ENCODE peak calls at places on chromosomes 3 and 15, in four cellular contexts. D, J, H and L are unnamed samples.
A peak's percentile ranks its signal among the peaks of the same experiment; 100 is the strongest.

GRCh38 chr3:37417297-37418082 is 243.1 kb upstream of the LRRFIP2 start:
- DNase-seq in D (no peak), J (no peak), H (no peak), L (no peak)

GRCh38 chr15:90219421-90220141 is 14.2 kb downstream of the CIB1 start:
- DNase-seq in D (peak; percentile 64), J (no peak), H (peak; percentile 60), L (no peak)

GRCh38 chr3:194137314-194138097 is 1.6 kb downstream of the HES1 start:
- DNase-seq in D (peak; percentile 74), J (no peak), H (peak; percentile 71), L (no peak)

GRCh38 chr3:78737988-78738387 is 1029.8 kb downstream of the ROBO1 start:
- DNase-seq in D (peak; percentile 97), J (no peak), H (no peak), L (no peak)

GRCh38 chr3:52070724-52071621 is 14.6 kb upstream of the DUSP7 start:
- DNase-seq in D (no peak), J (no peak), H (no peak), L (no peak)

GRCh38 chr15:71043373-71043772 is 71.9 kb upstream of the THSD4 start:
- DNase-seq in D (no peak), J (no peak), H (no peak), L (no peak)

GRCh38 chr3:29696311-29696710 is 415.4 kb downstream of the RBMS3 start:
- DNase-seq in D (no peak), J (no peak), H (no peak), L (no peak)

GRCh38 chr15:50181983-50182232 is at the start of gene SLC27A2:
- DNase-seq in D (no peak), J (no peak), H (peak; percentile 80), L (no peak)

GRCh38 chr3:27165348-27165747 is 203.8 kb downstream of the NEK10 start:
- DNase-seq in D (no peak), J (peak; percentile 11), H (peak; percentile 9), L (peak; percentile 96)

GRCh38 chr15:63019539-63020109 is 22.9 kb upstream of the TPM1 start:
- DNase-seq in D (no peak), J (peak; percentile 70), H (no peak), L (peak; percentile 88)

GRCh38 chr3:186014866-186015265 is 77.1 kb upstream of the TRA2B start:
- DNase-seq in D (peak; percentile 39), J (no peak), H (no peak), L (no peak)

GRCh38 chr3:110199588-110199943 is 862.2 kb upstream of the DPPA4 start:
- DNase-seq in D (no peak), J (no peak), H (no peak), L (no peak)

GRCh38 chr15:41465822-41466421 is 27.8 kb upstream of the ITPKA start:
- DNase-seq in D (peak; percentile 70), J (peak; percentile 34), H (peak; percentile 65), L (peak; percentile 46)

GRCh38 chr3:81443457-81443782 is 318.0 kb downstream of the GBE1 start:
- DNase-seq in D (no peak), J (no peak), H (no peak), L (no peak)

GRCh38 chr3:8768364-8769087 is 887 bp downstream of the OXTR start:
- DNase-seq in D (no peak), J (no peak), H (no peak), L (no peak)

GRCh38 chr15:63509056-63509696 is 4.8 kb downstream of the USP3 start:
- DNase-seq in D (no peak), J (no peak), H (no peak), L (no peak)

GRCh38 chr3:99817047-99817436 is 620 bp upstream of the CMSS1 start:
- DNase-seq in D (peak; percentile 54), J (no peak), H (no peak), L (no peak)

GRCh38 chr15:26126819-26127387 is 263.8 kb upstream of the ATP10A start:
- DNase-seq in D (no peak), J (no peak), H (no peak), L (no peak)

GRCh38 chr3:78867409-78868372 is 900.1 kb downstream of the ROBO1 start:
- DNase-seq in D (peak; percentile 85), J (no peak), H (no peak), L (peak; percentile 31)

GRCh38 chr3:143139786-143140185 is 20.2 kb downstream of the CHST2 start:
- DNase-seq in D (no peak), J (no peak), H (no peak), L (no peak)

GRCh38 chr15:77186518-77187095 is 115.7 kb upstream of the TSPAN3 start:
- DNase-seq in D (peak; percentile 65), J (peak; percentile 8), H (peak; percentile 31), L (peak; percentile 27)

GRCh38 chr15:96042734-96043224 is 287.7 kb upstream of the NR2F2 start:
- DNase-seq in D (no peak), J (no peak), H (no peak), L (no peak)

GRCh38 chr3:54999159-54999558 is 71.3 kb upstream of the LRTM1 start:
- DNase-seq in D (peak; percentile 46), J (peak; percentile 46), H (peak; percentile 64), L (peak; percentile 95)

GRCh38 chr3:31919528-31919927 is 61.5 kb downstream of the OSBPL10 start:
- DNase-seq in D (no peak), J (no peak), H (no peak), L (no peak)

GRCh38 chr3:129317014-129317771 is 38.5 kb downstream of the HMCES start:
- DNase-seq in D (no peak), J (no peak), H (no peak), L (no peak)

GRCh38 chr15:101397521-101398003 is 91.9 kb downstream of the PCSK6 start:
- DNase-seq in D (no peak), J (no peak), H (no peak), L (no peak)

GRCh38 chr3:129626744-129627349 is 20.4 kb upstream of the PLXND1 start:
- DNase-seq in D (peak; percentile 83), J (no peak), H (peak; percentile 93), L (no peak)

GRCh38 chr3:136755192-136755591 is 3.0 kb upstream of the STAG1 start:
- DNase-seq in D (no peak), J (no peak), H (no peak), L (no peak)

GRCh38 chr15:46786886-46787285 is 930.4 kb upstream of the SEMA6D start:
- DNase-seq in D (peak; percentile 17), J (no peak), H (peak; percentile 11), L (no peak)

GRCh38 chr3:108441081-108441507 is 69.3 kb downstream of the MYH15 start:
- DNase-seq in D (peak; percentile 85), J (no peak), H (no peak), L (no peak)

GRCh38 chr3:99536555-99537314 is 101.7 kb upstream of the COL8A1 start:
- DNase-seq in D (no peak), J (no peak), H (no peak), L (no peak)

GRCh38 chr3:88816445-88816844 is 291.0 kb upstream of the EPHA3 start:
- DNase-seq in D (no peak), J (no peak), H (no peak), L (no peak)

GRCh38 chr15:70507772-70508351 is 255.5 kb downstream of the UACA start:
- DNase-seq in D (no peak), J (no peak), H (peak; percentile 80), L (no peak)

GRCh38 chr3:182910939-182911781 is 69.2 kb downstream of the DCUN1D1 start:
- DNase-seq in D (no peak), J (no peak), H (no peak), L (no peak)

GRCh38 chr3:182911782-182912111 is 68.6 kb downstream of the DCUN1D1 start:
- DNase-seq in D (no peak), J (no peak), H (no peak), L (no peak)

GRCh38 chr3:182908471-182908870 is 71.9 kb downstream of the DCUN1D1 start:
- DNase-seq in D (no peak), J (peak; percentile 33), H (no peak), L (no peak)

GRCh38 chr3:182912476-182912875 is 67.9 kb downstream of the DCUN1D1 start:
- DNase-seq in D (no peak), J (no peak), H (no peak), L (no peak)

DNA sequence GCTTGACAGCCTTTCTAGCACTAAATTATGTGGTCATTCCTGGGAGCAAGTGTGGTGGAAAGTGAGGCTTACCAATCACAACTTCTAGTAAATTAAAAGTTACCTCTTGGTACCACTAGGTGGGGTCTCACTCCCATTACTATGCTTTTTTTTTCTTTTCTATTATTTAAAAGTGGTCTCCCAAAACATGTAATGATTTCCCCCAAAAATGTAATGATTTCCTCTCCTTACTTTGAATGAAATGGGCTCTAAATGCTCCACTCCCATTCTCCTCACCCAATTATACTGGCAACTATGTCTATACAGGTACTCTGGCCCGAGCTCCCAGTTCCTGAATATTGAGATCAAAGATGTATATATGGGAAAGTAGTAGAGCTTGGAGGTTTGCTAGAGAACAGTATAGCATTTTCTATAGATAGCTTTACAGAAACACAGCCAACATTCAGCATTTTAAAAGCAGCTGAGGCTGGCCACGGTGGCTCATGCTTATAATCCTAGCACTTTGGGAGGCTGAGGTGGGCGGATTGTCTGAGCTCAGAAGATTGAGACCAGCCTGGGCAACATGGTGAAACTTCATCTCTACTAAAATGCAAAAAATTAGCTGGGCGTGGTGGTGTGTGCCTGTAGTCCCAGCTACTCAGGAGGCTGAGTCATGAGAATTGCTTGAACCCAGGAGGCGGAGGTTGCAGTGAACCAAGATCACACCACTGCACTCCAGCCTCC is 70.9 kb downstream of the DCUN1D1 start:
- DNase-seq in D (peak; percentile 32), J (no peak), H (peak; percentile 19), L (peak; percentile 6)
- TF ChIP-seq CTCF in D (peak; percentile 61), J (peak; percentile 62), H (peak; percentile 50), L (peak; percentile 42)

DNA sequence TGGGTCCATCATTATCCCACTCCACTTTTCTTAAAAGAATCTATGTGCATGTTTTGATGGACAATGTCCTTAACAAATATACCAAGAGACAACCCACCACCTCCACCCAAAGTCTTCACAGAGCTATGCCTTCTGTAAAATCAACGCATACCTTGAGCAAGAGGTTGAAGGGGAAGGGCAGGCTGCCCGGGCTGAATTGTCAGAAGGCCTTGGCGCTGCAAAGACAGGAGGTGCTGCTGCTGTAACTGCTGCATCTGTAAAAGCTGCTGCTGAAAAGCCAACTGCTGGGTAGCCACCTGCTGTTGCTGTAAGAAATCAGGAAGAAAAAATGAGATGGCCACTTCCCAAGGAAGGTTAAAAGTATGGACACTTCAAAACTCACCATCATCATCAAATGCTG is 536.7 kb downstream of the FOXP1 start:
- DNase-seq in D (no peak), J (no peak), H (no peak), L (no peak)
- H3K4me3 ChIP-seq in D (no peak overlapping the region), J (no peak overlapping the region), H (no peak overlapping the region), L (no peak overlapping the region)

DNA sequence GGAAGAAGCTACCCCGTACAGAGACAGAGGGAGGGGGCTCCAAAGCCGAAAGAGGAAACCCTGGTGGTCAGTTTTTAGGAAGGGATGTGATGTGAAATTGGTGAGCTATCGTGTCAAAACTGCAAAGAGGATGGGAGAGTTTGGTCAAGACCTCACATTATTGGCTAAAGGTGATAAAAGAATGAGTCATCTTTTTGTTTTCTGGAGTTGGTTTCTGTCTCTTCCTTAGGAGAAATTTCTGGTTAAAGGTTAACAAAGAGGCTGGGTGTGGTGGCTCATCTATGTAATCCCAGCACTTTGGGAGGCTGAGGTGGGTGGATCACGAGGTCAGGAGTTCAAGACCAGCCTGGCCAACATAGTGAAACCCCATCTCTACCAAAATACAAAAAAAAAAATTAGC is 217.8 kb upstream of the CBLB start:
- DNase-seq in D (no peak), J (no peak), H (no peak), L (no peak)
- TF ChIP-seq CTCF in D (no peak), J (no peak), H (no peak), L (no peak)

DNA sequence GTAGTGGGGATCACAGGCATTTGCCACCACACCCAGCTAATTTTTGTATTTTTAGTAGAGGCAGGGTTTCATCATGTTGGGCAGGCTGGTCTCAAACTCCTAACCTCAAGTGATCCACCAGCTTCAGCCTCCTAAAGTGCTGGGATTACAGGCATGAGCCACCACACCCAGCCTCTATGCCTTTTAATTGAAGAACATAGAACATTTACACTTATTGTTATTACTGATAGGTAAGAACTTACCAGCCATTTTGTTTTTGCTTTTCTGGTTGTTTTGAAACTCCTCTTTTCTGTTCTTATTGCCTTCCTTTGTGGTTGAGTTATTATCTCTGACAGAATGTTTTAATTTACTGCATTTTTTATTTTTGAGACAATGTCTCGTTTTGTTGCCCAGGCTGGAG is 29.2 kb downstream of the PCNP start:
- DNase-seq in D (no peak), J (no peak), H (no peak), L (no peak)
- H3K4me3 ChIP-seq in D (no peak overlapping the region), J (no peak overlapping the region), H (no peak overlapping the region), L (no peak overlapping the region)